ENCODE peak calls at places on chromosomes 13 and 19, in six cellular contexts. One of them, this sample, is unnamed.

GRCh38 chr13:72970956-72971355 is 87.8 kb upstream of the KLF5 start:
- DNase-seq in caudate nucleus: no peak
- DNase-seq in GM23338: no peak
- DNase-seq in WTC11: no peak
- DNase-seq in myocyte: peak
- DNase-seq in GM13977: no peak
- DNase-seq in this sample: no peak

GRCh38 chr13:89660752-89661151 is 1686.7 kb upstream of the MIR17HG start:
- DNase-seq in GM13977: no peak
- DNase-seq in caudate nucleus: no peak
- DNase-seq in myocyte: no peak
- DNase-seq in GM23338: no peak
- DNase-seq in WTC11: no peak
- DNase-seq in this sample: no peak

GRCh38 chr13:70849267-70849666 is 741.0 kb upstream of the KLHL1 start:
- DNase-seq in caudate nucleus: no peak
- DNase-seq in GM13977: no peak
- DNase-seq in GM23338: no peak
- DNase-seq in myocyte: no peak
- DNase-seq in WTC11: no peak
- DNase-seq in this sample: no peak

GRCh38 chr13:104571161-104571889 is 1505.1 kb upstream of the SLC10A2 start:
- DNase-seq in WTC11: peak
- DNase-seq in caudate nucleus: peak
- DNase-seq in GM13977: no peak
- DNase-seq in GM23338: peak
- DNase-seq in myocyte: peak
- DNase-seq in this sample: peak

GRCh38 chr19:40284501-40285352 is at the start of gene AKT2:
- DNase-seq in GM13977: peak
- DNase-seq in GM23338: peak
- DNase-seq in WTC11: peak
- DNase-seq in myocyte: peak
- DNase-seq in caudate nucleus: no peak
- DNase-seq in this sample: peak

GRCh38 chr13:20359335-20359734 is 127.2 kb upstream of the GJB6 start:
- DNase-seq in caudate nucleus: no peak
- DNase-seq in WTC11: no peak
- DNase-seq in myocyte: peak
- DNase-seq in GM13977: no peak
- DNase-seq in GM23338: no peak
- DNase-seq in this sample: no peak

GRCh38 chr13:112775791-112776279 is 86.0 kb downstream of the ATP11A start:
- DNase-seq in caudate nucleus: no peak
- DNase-seq in GM23338: no peak
- DNase-seq in myocyte: no peak
- DNase-seq in GM13977: no peak
- DNase-seq in WTC11: no peak
- DNase-seq in this sample: no peak

GRCh38 chr19:7904074-7905020 is 670 bp downstream of the MAP2K7 start:
- DNase-seq in myocyte: no peak
- DNase-seq in WTC11: no peak
- DNase-seq in caudate nucleus: no peak
- DNase-seq in GM13977: peak
- DNase-seq in GM23338: peak
- DNase-seq in this sample: no peak

GRCh38 chr13:110107568-110108347 is 199.2 kb downstream of the COL4A1 start:
- DNase-seq in GM13977: no peak
- DNase-seq in caudate nucleus: no peak
- DNase-seq in GM23338: peak
- DNase-seq in WTC11: peak
- DNase-seq in myocyte: no peak
- DNase-seq in this sample: no peak